ENCODE peak calls at places on chromosomes 5 and 9, in six cellular contexts. W is A549; V is CD8-positive, alpha-beta T cell; C is fibroblast of mammary gland; X is fibroblast of lung; I is mucosa of descending colon. S is an unnamed sample.
A peak's percentile ranks its signal among the peaks of the same experiment; 100 is the strongest.

GRCh38 chr5:122153230-122153629 is 23.9 kb downstream of the ZNF474 start:
- DNase-seq in W (no peak), V (no peak), C (peak; percentile 90), X (peak; percentile 95), I (no peak), S (peak; percentile 80)

GRCh38 chr9:3732077-3733038 is 206.6 kb upstream of the RFX3 start:
- DNase-seq in W (peak; percentile 83), V (peak; percentile 24), C (peak; percentile 86), X (peak; percentile 90), I (no peak), S (peak; percentile 74)

GRCh38 chr5:57366744-57367143 is 115.9 kb downstream of the ACTBL2 start:
- DNase-seq in W (peak; percentile 91), V (no peak), C (peak; percentile 29), X (peak; percentile 72), I (no peak), S (no peak)

GRCh38 chr5:32228816-32229215 is 54.7 kb upstream of the GOLPH3 start:
- DNase-seq in W (no peak), V (no peak), C (no peak), X (no peak), I (no peak), S (no peak)

GRCh38 chr9:87516222-87516930 is 18.7 kb downstream of the DAPK1 start:
- DNase-seq in W (peak; percentile 40), V (no peak), C (peak; percentile 77), X (peak; percentile 49), I (no peak), S (no peak)

GRCh38 chr5:14665110-14665822 is 748 bp downstream of the OTULIN start:
- DNase-seq in W (peak; percentile 29), V (no peak), C (peak; percentile 24), X (peak; percentile 23), I (peak; percentile 73), S (no peak)

GRCh38 chr5:173662896-173663809 is 46.7 kb upstream of the BOD1 start:
- DNase-seq in W (no peak), V (no peak), C (no peak), X (no peak), I (no peak), S (no peak)

GRCh38 chr5:149030392-149030791 is 32.5 kb downstream of the SH3TC2 start:
- DNase-seq in W (no peak), V (no peak), C (no peak), X (peak; percentile 64), I (no peak), S (no peak)

GRCh38 chr9:125908138-125908537 is 161.0 kb downstream of the PBX3 start:
- DNase-seq in W (no peak), V (no peak), C (no peak), X (peak; percentile 15), I (no peak), S (no peak)

GRCh38 chr5:10036136-10036535 is 213.6 kb downstream of the ATPSCKMT start:
- DNase-seq in W (no peak), V (no peak), C (peak; percentile 61), X (peak; percentile 65), I (no peak), S (peak; percentile 61)

GRCh38 chr5:142849880-142850279 is 79.7 kb downstream of the ARHGAP26 start:
- DNase-seq in W (no peak), V (no peak), C (no peak), X (no peak), I (no peak), S (no peak)

GRCh38 chr5:138440226-138441073 is 1.6 kb downstream of the REEP2 start:
- DNase-seq in W (no peak), V (no peak), C (no peak), X (no peak), I (no peak), S (no peak)

GRCh38 chr9:129611302-129611800 is 9.6 kb downstream of the C9orf50 start:
- DNase-seq in W (no peak), V (no peak), C (no peak), X (no peak), I (no peak), S (no peak)
- H3K4me3 ChIP-seq in W (no peak overlapping the region), V (no peak overlapping the region), C (peak overlapping the region; percentile 53), X (peak overlapping the region; percentile 71), I (no peak overlapping the region), S (peak overlapping the region; percentile 18)

GRCh38 chr5:87899109-87900100 is 369.2 kb downstream of the TMEM161B start:
- DNase-seq in W (no peak), V (no peak), C (peak; percentile 42), X (peak; percentile 80), I (no peak), S (no peak)
- TF ChIP-seq CTCF in W (no peak), V (no peak), C (no peak), X (no peak), I (no peak), S (no peak)

DNA sequence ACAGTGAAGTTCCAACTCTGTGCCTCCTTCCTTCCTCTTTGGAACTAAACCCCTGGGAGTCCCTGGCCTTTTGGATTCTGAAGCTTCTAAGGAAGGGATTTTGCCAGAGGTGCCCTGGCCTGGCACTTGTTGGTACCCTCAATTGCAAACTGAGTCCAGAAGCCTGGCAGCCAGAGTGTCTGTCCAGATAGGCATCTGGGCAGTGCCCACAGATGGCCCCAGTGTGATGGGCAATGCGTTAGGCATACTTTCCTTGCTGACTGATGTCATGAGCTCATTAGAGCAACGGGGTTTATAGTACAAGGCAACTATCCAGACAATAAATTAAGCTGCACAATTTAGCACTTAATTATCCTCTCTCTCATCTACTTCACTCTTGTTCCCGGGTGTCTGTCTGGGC is 157.7 kb upstream of the SMIM23 start:
- DNase-seq in W (no peak), V (no peak), C (no peak), X (no peak), I (no peak), S (no peak)
- H3K4me3 ChIP-seq in W (no peak overlapping the region), V (no peak overlapping the region), C (no peak overlapping the region), X (no peak overlapping the region), I (no peak overlapping the region), S (no peak overlapping the region)

GRCh38 chr5:1324719-1325190 is 20.1 kb downstream of the CLPTM1L start:
- DNase-seq in W (no peak), V (no peak), C (no peak), X (no peak), I (no peak), S (no peak)

GRCh38 chr5:1322955-1323802 is 21.7 kb downstream of the CLPTM1L start:
- DNase-seq in W (no peak), V (no peak), C (no peak), X (no peak), I (peak; percentile 18), S (no peak)

GRCh38 chr5:1323803-1324173 is 21.1 kb downstream of the CLPTM1L start:
- DNase-seq in W (no peak), V (no peak), C (no peak), X (no peak), I (no peak), S (no peak)

GRCh38 chr5:1325191-1325741 is 19.6 kb downstream of the CLPTM1L start:
- DNase-seq in W (no peak), V (no peak), C (no peak), X (no peak), I (peak; percentile 16), S (no peak)

DNA sequence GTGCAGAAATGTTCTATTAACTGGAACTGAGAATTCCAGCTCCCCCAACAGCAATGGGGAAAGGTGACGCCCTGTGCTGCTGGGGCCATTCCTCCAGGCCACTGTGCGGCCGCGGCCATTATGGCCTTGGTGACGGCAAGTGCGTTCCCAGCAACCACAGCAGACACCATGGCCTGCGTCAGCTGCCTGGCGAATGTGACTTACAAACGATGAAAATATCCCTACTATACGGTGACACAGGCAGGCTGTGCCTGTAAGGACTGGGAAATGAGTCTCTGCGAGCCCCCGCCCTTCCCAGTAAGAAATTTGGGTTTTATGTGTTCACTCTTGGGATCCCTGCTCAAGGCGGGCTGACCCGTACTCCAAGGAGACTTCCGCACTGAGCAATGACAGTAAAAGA is 20.6 kb downstream of the CLPTM1L start:
- DNase-seq in W (no peak), V (no peak), C (no peak), X (no peak), I (peak; percentile 17), S (no peak)
- TF ChIP-seq CTCF in W (no peak), V (no peak), C (no peak), X (no peak), I (no peak), S (no peak)

GRCh38 chr5:158851488-158851887 is 248.2 kb downstream of the EBF1 start:
- DNase-seq in W (no peak), V (no peak), C (no peak), X (no peak), I (no peak), S (no peak)

GRCh38 chr5:158848634-158849033 is 251.1 kb downstream of the EBF1 start:
- DNase-seq in W (no peak), V (no peak), C (no peak), X (no peak), I (no peak), S (no peak)

GRCh38 chr5:158845941-158846340 is 253.8 kb downstream of the EBF1 start:
- DNase-seq in W (no peak), V (no peak), C (no peak), X (no peak), I (no peak), S (no peak)

GRCh38 chr5:158849219-158849791 is 250.4 kb downstream of the EBF1 start:
- DNase-seq in W (no peak), V (no peak), C (no peak), X (no peak), I (no peak), S (no peak)

DNA sequence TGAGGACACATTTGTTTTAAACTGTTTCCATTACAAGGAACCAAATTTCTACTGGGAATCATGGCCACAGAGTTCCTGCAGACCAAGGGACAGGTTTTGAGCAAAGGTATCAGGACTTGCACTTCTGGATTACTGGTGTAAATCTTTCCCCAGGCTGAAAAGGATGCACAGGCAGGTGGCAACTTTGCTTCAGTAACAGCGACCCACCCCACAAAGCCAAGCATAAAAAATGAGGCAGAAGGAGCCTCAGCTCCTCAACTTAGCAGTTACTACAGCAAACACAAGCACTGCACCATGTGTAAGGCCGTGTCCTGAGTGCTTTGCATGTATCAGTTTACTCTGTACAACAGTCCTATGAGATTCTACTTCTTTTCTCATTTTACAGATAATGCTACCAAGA is 251.9 kb downstream of the EBF1 start:
- DNase-seq in W (no peak), V (no peak), C (no peak), X (no peak), I (no peak), S (no peak)
- H3K4me3 ChIP-seq in W (no peak overlapping the region), V (no peak overlapping the region), C (no peak overlapping the region), X (no peak overlapping the region), I (no peak overlapping the region), S (no peak overlapping the region)

S was measured in AG04449.